ENCODE peak calls at places on chromosomes 11 and 22, in eight cellular contexts. T is activated CD4-positive, alpha-beta T cell treated with anti-CD3 and anti-CD28 coated beads for 24 hours; X is MM.1S; U is GF-D8; Z is lower lobe of right lung; C is activated CD8-positive, alpha-beta T cell treated with anti-CD3 and anti-CD28 coated beads, Interleukin-2, amount 10 ng/mL, durations not matched to agents 7 days and 5 days; J is activated CD4-positive, CD25-positive, alpha-beta regulatory T cell; S is right cardiac atrium. K is an unnamed sample.
A peak's percentile ranks its signal among the peaks of the same experiment; 100 is the strongest.

GRCh38 chr22:46147061-46147460 is 3.3 kb upstream of the PPARA start:
- DNase-seq in T (no peak), X (no peak), U (no peak), Z (no peak), C (no peak), J (no peak), S (no peak), K (peak; percentile 67)

GRCh38 chr11:120220747-120221037 is 9.9 kb downstream of the OAF start:
- DNase-seq in T (no peak), X (no peak), U (no peak), Z (no peak), C (no peak), J (no peak), S (peak; percentile 15), K (no peak)

GRCh38 chr11:103832762-103833161 is 203.7 kb upstream of the DDI1 start:
- DNase-seq in T (no peak), X (no peak), U (no peak), Z (no peak), C (no peak), J (no peak), S (no peak), K (no peak)

GRCh38 chr11:69657911-69658605 is 17.1 kb downstream of the LTO1 start:
- DNase-seq in T (no peak), X (no peak), U (no peak), Z (peak; percentile 38), C (no peak), J (no peak), S (peak; percentile 43), K (no peak)

GRCh38 chr11:75195164-75195962 is 44.5 kb downstream of the SLCO2B1 start:
- DNase-seq in T (no peak), X (no peak), U (no peak), Z (peak; percentile 84), C (no peak), J (no peak), S (peak; percentile 92), K (peak; percentile 92)

GRCh38 chr22:41914611-41915034 is 251 bp downstream of the SHISA8 start:
- DNase-seq in T (no peak), X (no peak), U (no peak), Z (no peak), C (no peak), J (no peak), S (no peak), K (no peak)

GRCh38 chr11:69983571-69983877 is 94.6 kb upstream of the ANO1 start:
- DNase-seq in T (no peak), X (no peak), U (no peak), Z (no peak), C (no peak), J (no peak), S (no peak), K (no peak)

GRCh38 chr11:118167253-118167652 is 9.2 kb downstream of the SCN2B start:
- DNase-seq in T (no peak), X (no peak), U (no peak), Z (no peak), C (no peak), J (no peak), S (no peak), K (no peak)

GRCh38 chr11:129302386-129303101 is 73.1 kb upstream of the BARX2 start:
- DNase-seq in T (no peak), X (no peak), U (no peak), Z (no peak), C (no peak), J (no peak), S (no peak), K (peak; percentile 84)

GRCh38 chr22:37647928-37648327 is 8.5 kb downstream of the SH3BP1 start:
- DNase-seq in T (no peak), X (no peak), U (no peak), Z (no peak), C (no peak), J (no peak), S (no peak), K (no peak)

GRCh38 chr11:17760102-17761029 is 25.8 kb downstream of the KCNC1 start:
- DNase-seq in T (no peak), X (peak; percentile 54), U (no peak), Z (no peak), C (peak; percentile 47), J (no peak), S (no peak), K (peak; percentile 77)

GRCh38 chr22:50622723-50623327 is 5.1 kb downstream of the ARSA start:
- DNase-seq in T (no peak), X (peak; percentile 83), U (no peak), Z (no peak), C (no peak), J (no peak), S (no peak), K (peak; percentile 78)

GRCh38 chr22:33380789-33381530 is 322.8 kb upstream of the SYN3 start:
- DNase-seq in T (no peak), X (no peak), U (no peak), Z (no peak), C (no peak), J (no peak), S (no peak), K (no peak)

GRCh38 chr22:19478466-19479357 is at the start of gene UFD1:
- DNase-seq in T (peak; percentile 69), X (peak; percentile 75), U (peak; percentile 56), Z (peak; percentile 88), C (peak; percentile 87), J (peak; percentile 63), S (peak; percentile 94), K (peak; percentile 91)

GRCh38 chr22:25085930-25086901 is 113.4 kb upstream of the CRYBB3 start:
- DNase-seq in T (peak; percentile 28), X (peak; percentile 11), U (no peak), Z (no peak), C (no peak), J (no peak), S (peak; percentile 88), K (no peak)

GRCh38 chr11:95365346-95365745 is 134.3 kb upstream of the SESN3 start:
- DNase-seq in T (no peak), X (no peak), U (peak; percentile 65), Z (no peak), C (no peak), J (no peak), S (no peak), K (no peak)

GRCh38 chr11:77039491-77040400 is 5.5 kb downstream of the B3GNT6 start:
- DNase-seq in T (no peak), X (no peak), U (no peak), Z (no peak), C (peak; percentile 44), J (no peak), S (peak; percentile 71), K (no peak)

GRCh38 chr22:32473388-32473952 is 1.1 kb upstream of the FBXO7 start:
- DNase-seq in T (peak; percentile 45), X (peak; percentile 73), U (peak; percentile 13), Z (no peak), C (peak; percentile 63), J (no peak), S (no peak), K (peak; percentile 49)

GRCh38 chr22:37604074-37604473 is 4.6 kb upstream of the GGA1 start:
- DNase-seq in T (no peak), X (no peak), U (no peak), Z (no peak), C (no peak), J (no peak), S (no peak), K (no peak)

GRCh38 chr11:70915158-70915795 is 337.1 kb downstream of the SHANK2 start:
- DNase-seq in T (no peak), X (no peak), U (no peak), Z (no peak), C (no peak), J (no peak), S (no peak), K (no peak)

GRCh38 chr11:44787981-44788380 is 61.2 kb downstream of the TSPAN18 start:
- DNase-seq in T (no peak), X (no peak), U (no peak), Z (no peak), C (no peak), J (no peak), S (no peak), K (no peak)

GRCh38 chr11:92776676-92777075 is 192.8 kb upstream of the MTNR1B start:
- DNase-seq in T (no peak), X (no peak), U (no peak), Z (no peak), C (no peak), J (no peak), S (no peak), K (no peak)

GRCh38 chr22:27998511-27999410 is 79.7 kb upstream of the PITPNB start:
- DNase-seq in T (no peak), X (no peak), U (no peak), Z (peak; percentile 40), C (no peak), J (no peak), S (no peak), K (peak; percentile 21)